ENCODE peak calls at places on chromosome 21, in eight cellular contexts. J is sigmoid colon, O is stomach, F is GM12891, M is HCT116, Z is GM12892, I is lower leg skin, N is H54. S is an unnamed sample.
A peak's percentile ranks its signal among the peaks of the same experiment; 100 is the strongest.

GRCh38 chr21:44507673-44508425 is 32.1 kb downstream of the KRTAP10-1 start:
- DNase-seq in J (no peak), Z (no peak), O (no peak), N (no peak), M (no peak), I (no peak), F (no peak), S (no peak)

GRCh38 chr21:46605759-46606426 is 1.0 kb upstream of the S100B start:
- DNase-seq in O (peak; percentile 45), I (no peak), J (no peak), N (no peak), M (no peak), F (peak; percentile 65), Z (peak; percentile 53), S (no peak)

GRCh38 chr21:39885119-39885848 is 18.0 kb downstream of the PCP4 start:
- DNase-seq in Z (no peak), O (no peak), F (no peak), N (no peak), J (peak; percentile 91), I (no peak), M (no peak), S (no peak)

GRCh38 chr21:17732306-17732705 is 86.8 kb downstream of the C21orf91 start:
- DNase-seq in F (no peak), N (no peak), J (no peak), M (no peak), O (no peak), I (no peak), Z (no peak), S (no peak)

GRCh38 chr21:16116798-16117197 is 387.0 kb downstream of the USP25 start:
- DNase-seq in M (no peak), O (no peak), I (no peak), Z (no peak), J (no peak), N (no peak), F (no peak), S (no peak)

GRCh38 chr21:35107520-35107919 is 58.4 kb upstream of the RUNX1 start:
- DNase-seq in M (no peak), J (no peak), F (no peak), Z (no peak), N (no peak), I (no peak), O (no peak), S (no peak)

GRCh38 chr21:14767192-14767852 is 221.2 kb upstream of the SAMSN1 start:
- DNase-seq in O (no peak), M (no peak), I (no peak), F (no peak), Z (no peak), N (no peak), J (no peak), S (no peak)

GRCh38 chr21:17784604-17785402 is 34.4 kb downstream of the C21orf91 start:
- DNase-seq in F (no peak), O (no peak), N (no peak), J (no peak), Z (no peak), M (no peak), I (no peak), S (no peak)

GRCh38 chr21:44012474-44013379 is 618 bp downstream of the TRAPPC10 start:
- DNase-seq in O (peak; percentile 55), I (peak; percentile 92), F (peak; percentile 85), Z (peak; percentile 83), M (no peak), N (peak; percentile 75), J (peak; percentile 74), S (peak; percentile 92)

GRCh38 chr21:45403825-45404725 is 890 bp upstream of the COL18A1 start:
- DNase-seq in M (no peak), Z (no peak), N (peak; percentile 60), F (no peak), O (no peak), I (no peak), J (peak; percentile 89), S (peak; percentile 73)

GRCh38 chr21:36511484-36512227 is 31.7 kb upstream of the CLDN14 start:
- DNase-seq in M (no peak), N (no peak), Z (no peak), J (no peak), I (no peak), O (no peak), F (no peak), S (no peak)

GRCh38 chr21:37463083-37463780 is 96.7 kb downstream of the DYRK1A start:
- DNase-seq in M (peak; percentile 37), F (no peak), J (no peak), O (peak; percentile 49), N (no peak), Z (no peak), I (no peak), S (peak; percentile 86)

GRCh38 chr21:38773108-38774061 is 32.3 kb upstream of the ETS2 start:
- DNase-seq in O (no peak), M (peak; percentile 81), F (no peak), Z (no peak), I (peak; percentile 85), J (no peak), N (peak; percentile 89), S (no peak)
- TF ChIP-seq POLR2A in O (no peak), M (no peak), F (no peak), Z (no peak), I (no peak), J (no peak), N (no peak), S (no peak)

GRCh38 chr21:24658926-24659325 is 948.4 kb downstream of the MRPL39 start:
- DNase-seq in N (no peak), I (no peak), M (no peak), O (no peak), J (no peak), Z (no peak), F (no peak), S (no peak)
- TF ChIP-seq POLR2A in N (no peak), I (no peak), M (no peak), O (no peak), J (no peak), Z (no peak), F (no peak), S (no peak)

GRCh38 chr21:26572668-26573381 is at the start of gene CYYR1:
- DNase-seq in J (no peak), F (no peak), Z (no peak), M (no peak), I (peak; percentile 86), O (no peak), N (no peak), S (no peak)
- TF ChIP-seq POLR2A in J (no peak), F (no peak), Z (no peak), M (no peak), I (no peak), O (no peak), N (no peak), S (no peak)

GRCh38 chr21:26834181-26834945 is 10.8 kb downstream of the ADAMTS1 start:
- DNase-seq in F (no peak), J (no peak), I (no peak), Z (no peak), N (no peak), M (no peak), O (no peak), S (no peak)

GRCh38 chr21:26835714-26836265 is 9.4 kb downstream of the ADAMTS1 start:
- DNase-seq in J (no peak), I (no peak), O (no peak), Z (no peak), M (no peak), F (no peak), N (no peak), S (no peak)

GRCh38 chr21:26837539-26837938 is 7.7 kb downstream of the ADAMTS1 start:
- DNase-seq in F (no peak), I (no peak), Z (no peak), N (no peak), M (no peak), J (no peak), O (no peak), S (no peak)

GRCh38 chr21:26835027-26835713 is 10.0 kb downstream of the ADAMTS1 start:
- DNase-seq in N (no peak), O (no peak), J (peak; percentile 74), I (no peak), F (no peak), Z (no peak), M (no peak), S (no peak)

DNA sequence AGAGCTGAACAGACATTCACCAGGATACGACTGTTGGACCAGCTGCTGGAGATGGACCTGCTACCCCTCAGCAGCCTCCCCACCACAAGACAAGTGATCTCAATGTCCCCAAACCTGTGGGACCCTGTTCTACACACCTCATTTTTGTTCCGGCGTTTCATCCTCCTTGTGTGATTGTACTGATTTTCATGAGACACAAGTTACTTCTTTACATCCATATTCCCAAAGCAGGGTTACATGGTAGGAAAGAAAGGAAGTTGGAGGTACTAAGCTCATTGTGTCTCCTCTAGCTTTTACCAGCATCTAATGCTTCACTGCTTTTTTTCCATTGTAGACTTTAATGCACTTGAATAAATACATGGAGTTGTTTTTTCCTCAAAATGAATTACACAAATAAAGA is 8.7 kb downstream of the ADAMTS1 start:
- DNase-seq in O (no peak), M (no peak), F (no peak), I (no peak), N (no peak), J (no peak), Z (no peak), S (no peak)
- TF ChIP-seq POLR2A in O (no peak), M (no peak), F (no peak), I (no peak), N (no peak), J (no peak), Z (no peak), S (no peak)

GRCh38 chr21:29299906-29300546 is 1.3 kb downstream of the BACH1 start:
- DNase-seq in J (peak; percentile 79), Z (peak; percentile 23), N (peak; percentile 76), O (peak; percentile 39), F (no peak), M (peak; percentile 15), I (peak; percentile 85), S (peak; percentile 96)
- TF ChIP-seq POLR2A in J (no peak), Z (no peak), N (no peak), O (no peak), F (no peak), M (no peak), I (no peak), S (peak; percentile 73)

GRCh38 chr21:42388740-42389448 is 7.0 kb downstream of the TMPRSS3 start:
- DNase-seq in N (no peak), O (peak; percentile 70), I (no peak), M (no peak), Z (no peak), F (no peak), J (peak; percentile 22), S (no peak)
- TF ChIP-seq POLR2A in N (no peak), O (no peak), I (no peak), M (no peak), Z (no peak), F (no peak), J (no peak), S (no peak)